ENCODE peak calls at places on chromosome 11, in eight cellular contexts. M is kidney, S is stomach, D is WERI-Rb-1, V is brain microvascular endothelial cell, G is K562, O is tibial nerve, Y is Peyer's patch. H is an unnamed sample.

GRCh38 chr11:9901931-9902330 is 238.1 kb downstream of the SWAP70 start:
- DNase-seq in V (no peak), O (no peak), Y (no peak), M (no peak), G (no peak), D (no peak), S (no peak), H (no peak)

GRCh38 chr11:65891180-65892136 is 985 bp downstream of the CCDC85B start:
- DNase-seq in O (no peak), Y (no peak), G (no peak), M (peak), V (no peak), D (peak), S (no peak), H (peak)

GRCh38 chr11:7088921-7089320 is at the start of gene RBMXL2:
- DNase-seq in M (peak), G (no peak), Y (no peak), S (no peak), V (no peak), D (no peak), O (no peak), H (no peak)

GRCh38 chr11:47941907-47942558 is 38.3 kb upstream of the PTPRJ start:
- DNase-seq in G (no peak), M (no peak), O (no peak), Y (no peak), D (no peak), V (no peak), S (no peak), H (no peak)

GRCh38 chr11:116272181-116272789 is 500.5 kb downstream of the BUD13 start:
- DNase-seq in G (no peak), V (no peak), D (peak), S (no peak), Y (no peak), M (no peak), O (no peak), H (no peak)

GRCh38 chr11:110918351-110918750 is 206.1 kb upstream of the ARHGAP20 start:
- DNase-seq in Y (no peak), G (no peak), M (no peak), V (no peak), O (no peak), S (no peak), D (no peak), H (no peak)

GRCh38 chr11:132844956-132845355 is 687.3 kb downstream of the OPCML start:
- DNase-seq in D (no peak), O (no peak), V (peak), Y (no peak), G (no peak), M (no peak), S (no peak), H (no peak)

GRCh38 chr11:119157088-119157487 is 8.2 kb downstream of the ABCG4 start:
- DNase-seq in M (no peak), D (peak), Y (no peak), S (peak), O (no peak), G (no peak), V (no peak), H (no peak)

GRCh38 chr11:108620958-108621772 is 27.6 kb upstream of the EXPH5 start:
- DNase-seq in O (no peak), Y (no peak), V (no peak), M (no peak), G (no peak), S (no peak), D (no peak), H (no peak)

GRCh38 chr11:47184711-47185304 is 1.4 kb downstream of the PACSIN3 start:
- DNase-seq in O (no peak), V (no peak), M (no peak), S (peak), D (no peak), G (no peak), Y (no peak), H (no peak)

GRCh38 chr11:117983163-117983475 is 3.1 kb upstream of the IL10RA start:
- DNase-seq in O (no peak), D (no peak), M (no peak), V (no peak), G (no peak), Y (peak), S (no peak), H (no peak)

GRCh38 chr11:16801288-16801980 is 63.0 kb downstream of the C11orf58 start:
- DNase-seq in S (no peak), Y (no peak), D (no peak), V (no peak), O (no peak), G (no peak), M (no peak), H (no peak)

GRCh38 chr11:108524422-108524821 is 26.2 kb upstream of the POGLUT3 start:
- DNase-seq in S (no peak), G (no peak), O (no peak), V (no peak), Y (no peak), D (no peak), M (no peak), H (no peak)

GRCh38 chr11:131823772-131824171 is 453.4 kb downstream of the NTM start:
- DNase-seq in O (no peak), M (no peak), G (no peak), Y (no peak), D (no peak), V (no peak), S (no peak), H (no peak)

GRCh38 chr11:110077866-110078325 is 15.3 kb upstream of the ZC3H12C start:
- DNase-seq in M (no peak), D (no peak), G (peak), O (no peak), V (peak), Y (no peak), S (no peak), H (no peak)

GRCh38 chr11:13315517-13316432 is 38.2 kb downstream of the BMAL1 start:
- DNase-seq in O (no peak), S (no peak), Y (peak), M (no peak), D (no peak), V (no peak), G (no peak), H (no peak)

GRCh38 chr11:130522284-130522961 is 74.0 kb downstream of the ADAMTS15 start:
- DNase-seq in O (peak), S (peak), Y (peak), D (peak), G (peak), M (peak), V (peak), H (peak)

GRCh38 chr11:115226556-115226955 is 277.7 kb downstream of the CADM1 start:
- DNase-seq in S (no peak), M (no peak), O (no peak), G (no peak), Y (no peak), V (peak), D (no peak), H (no peak)

GRCh38 chr11:67245046-67245445 is 21.2 kb upstream of the GRK2 start:
- DNase-seq in O (no peak), M (no peak), D (no peak), Y (no peak), V (no peak), G (no peak), S (no peak), H (no peak)

GRCh38 chr11:22193348-22194051 is 615 bp downstream of the ANO5 start:
- DNase-seq in O (no peak), D (peak), G (peak), S (peak), V (no peak), M (peak), Y (peak), H (no peak)

GRCh38 chr11:12288934-12289666 is 88.3 kb upstream of the PARVA start:
- DNase-seq in O (no peak), M (peak), Y (no peak), V (no peak), S (no peak), G (no peak), D (no peak), H (no peak)

GRCh38 chr11:44072757-44073658 is 6.9 kb downstream of the ACCS start:
- DNase-seq in D (no peak), G (no peak), V (no peak), O (no peak), Y (no peak), S (no peak), M (no peak), H (no peak)

GRCh38 chr11:77776455-77776854 is 44.1 kb downstream of the RSF1 start:
- DNase-seq in D (no peak), O (no peak), S (no peak), Y (no peak), G (peak), M (no peak), V (no peak), H (no peak)

GRCh38 chr11:96256604-96257003 is 86.4 kb downstream of the MAML2 start:
- DNase-seq in V (peak), G (no peak), D (no peak), S (no peak), M (no peak), O (no peak), Y (no peak), H (no peak)

GRCh38 chr11:66082936-66083698 is 13.0 kb downstream of the PACS1 start:
- DNase-seq in M (no peak), Y (no peak), V (no peak), S (no peak), G (no peak), O (no peak), D (no peak), H (no peak)

GRCh38 chr11:38266691-38267090 is 1668.7 kb upstream of the RAG2 start:
- DNase-seq in V (no peak), O (no peak), M (no peak), Y (no peak), S (no peak), G (no peak), D (no peak), H (no peak)
- H3K27ac ChIP-seq in V (no peak), O (no peak), M (no peak), Y (no peak), S (no peak), G (no peak), D (no peak), H (no peak)

DNA sequence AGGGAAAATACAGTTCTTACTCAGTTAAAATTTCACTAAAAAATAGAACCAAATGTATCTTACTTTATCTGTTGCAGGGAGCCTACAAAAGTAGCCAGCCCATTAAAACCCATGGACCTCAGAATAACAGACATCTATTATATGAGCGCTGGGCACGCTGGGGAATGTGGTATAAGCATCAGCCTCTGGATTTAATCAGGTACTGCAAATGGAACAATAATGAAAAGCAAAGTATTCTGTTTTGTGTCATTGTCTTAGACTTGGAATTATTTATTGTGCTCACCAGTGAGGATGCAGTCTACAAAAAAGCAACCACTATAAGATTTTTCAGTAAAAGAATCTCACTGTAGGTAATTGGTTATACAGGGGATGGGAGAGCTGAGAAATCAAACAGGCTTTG is 30.2 kb downstream of the MUC15 start:
- DNase-seq in G (no peak), Y (no peak), V (no peak), M (no peak), S (no peak), D (no peak), O (no peak), H (no peak)
- H3K4me3 ChIP-seq in G (no peak), Y (no peak), V (no peak), M (no peak), S (no peak), D (no peak), O (no peak), H (no peak)

GRCh38 chr11:3671334-3672254 is at the start of gene CHRNA10:
- DNase-seq in S (no peak), Y (no peak), M (no peak), G (no peak), O (no peak), V (no peak), D (no peak), H (no peak)

GRCh38 chr11:3674189-3674588 is 3.0 kb upstream of the CHRNA10 start:
- DNase-seq in S (no peak), G (no peak), D (no peak), Y (no peak), O (no peak), V (peak), M (no peak), H (no peak)

GRCh38 chr11:3675971-3676370 is 4.8 kb upstream of the CHRNA10 start:
- DNase-seq in M (no peak), Y (no peak), D (no peak), V (no peak), S (no peak), G (no peak), O (no peak), H (no peak)
- TF ChIP-seq CTCF in M (no peak), Y (no peak), D (no peak), V (no peak), S (no peak), G (no peak), O (no peak), H (no peak)

GRCh38 chr11:75317446-75318122 is 33.9 kb downstream of the ARRB1 start:
- DNase-seq in O (no peak), Y (no peak), G (no peak), V (no peak), S (no peak), D (no peak), M (peak), H (no peak)

GRCh38 chr11:75319035-75319877 is 32.2 kb downstream of the ARRB1 start:
- DNase-seq in V (no peak), O (no peak), G (no peak), D (no peak), Y (peak), S (peak), M (peak), H (no peak)

GRCh38 chr11:75320643-75321042 is 30.8 kb downstream of the ARRB1 start:
- DNase-seq in Y (no peak), V (no peak), D (no peak), S (no peak), M (peak), G (no peak), O (no peak), H (no peak)

GRCh38 chr11:75323609-75324008 is 27.9 kb downstream of the ARRB1 start:
- DNase-seq in V (no peak), Y (peak), O (no peak), G (no peak), M (no peak), D (no peak), S (peak), H (no peak)

GRCh38 chr11:75320046-75320618 is 31.3 kb downstream of the ARRB1 start:
- DNase-seq in D (no peak), Y (no peak), O (no peak), V (no peak), S (no peak), M (peak), G (no peak), H (no peak)
- H3K27ac ChIP-seq in D (no peak), Y (peak), O (peak), V (no peak), S (peak), M (peak), G (no peak), H (no peak)

GRCh38 chr11:27720277-27720830 is 20.1 kb upstream of the BDNF start:
- DNase-seq in D (peak), Y (no peak), O (no peak), V (peak), M (no peak), G (peak), S (no peak), H (no peak)

GRCh38 chr11:27722117-27722844 is 22.0 kb upstream of the BDNF start:
- DNase-seq in G (no peak), Y (no peak), S (no peak), O (no peak), M (peak), V (peak), D (peak), H (no peak)

GRCh38 chr11:27719575-27719925 is 19.3 kb upstream of the BDNF start:
- DNase-seq in V (no peak), S (no peak), M (no peak), Y (no peak), O (no peak), G (no peak), D (no peak), H (no peak)

GRCh38 chr11:27722945-27723344 is 22.7 kb upstream of the BDNF start:
- DNase-seq in M (no peak), O (no peak), D (peak), G (no peak), S (no peak), Y (no peak), V (peak), H (no peak)

DNA sequence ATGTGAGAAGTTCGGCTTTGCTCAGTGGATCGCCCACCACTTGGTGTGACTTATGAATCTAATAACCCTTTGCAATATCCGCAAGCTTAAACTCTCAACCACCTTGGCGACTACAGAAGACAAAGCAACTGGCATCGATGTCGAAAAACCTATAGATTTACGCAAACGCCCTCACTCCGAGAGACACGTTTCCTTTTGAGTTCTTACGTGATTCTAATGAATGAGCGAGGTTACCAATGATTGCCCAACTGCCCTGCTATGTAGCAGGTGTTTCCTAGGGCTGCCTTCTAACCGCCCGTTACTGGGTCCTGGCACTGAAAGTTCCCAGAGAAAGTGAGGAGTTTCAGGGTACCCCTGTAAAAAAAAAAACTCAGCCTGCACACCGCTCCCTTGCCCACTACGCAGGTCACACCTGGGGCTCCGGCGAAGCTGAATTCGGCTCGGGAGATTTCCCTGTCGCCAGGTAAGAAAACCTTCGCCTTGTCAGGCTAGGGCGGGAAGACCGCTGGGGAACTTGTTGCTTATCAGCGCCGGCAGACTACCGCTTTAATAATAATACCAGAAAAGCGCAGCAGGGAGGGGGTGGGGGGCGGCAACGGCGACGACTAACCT is 21.4 kb upstream of the BDNF start:
- DNase-seq in G (no peak), Y (no peak), V (no peak), M (no peak), O (no peak), D (no peak), S (no peak), H (no peak)
- H3K4me3 ChIP-seq in G (no peak), Y (no peak), V (peak), M (no peak), O (no peak), D (peak), S (peak), H (peak)

DNA sequence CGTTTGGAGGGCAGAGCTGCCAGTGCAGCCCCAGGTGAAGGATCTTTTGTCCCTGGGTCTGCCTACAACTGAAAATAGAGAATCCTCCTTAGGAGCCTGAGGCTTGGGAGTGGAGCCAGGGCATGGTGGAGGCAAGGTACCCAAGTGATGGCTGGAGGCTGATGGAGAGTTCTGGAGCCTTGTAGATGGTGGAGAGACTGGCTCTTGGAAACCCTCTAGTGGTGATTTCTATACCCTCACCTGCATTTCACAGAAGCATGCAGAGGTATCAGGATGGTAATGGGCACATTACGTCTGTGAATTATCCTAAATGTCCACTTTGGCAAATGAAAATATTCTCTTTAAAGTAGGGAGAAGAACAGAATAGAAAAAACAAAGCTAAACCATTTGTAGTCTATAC is 44.4 kb downstream of the INSC start:
- DNase-seq in O (no peak), V (peak), G (peak), S (no peak), D (no peak), M (no peak), Y (no peak), H (no peak)
- TF ChIP-seq CTCF in O (no peak), V (peak), G (peak), S (no peak), D (peak), M (peak), Y (peak), H (no peak)

DNA sequence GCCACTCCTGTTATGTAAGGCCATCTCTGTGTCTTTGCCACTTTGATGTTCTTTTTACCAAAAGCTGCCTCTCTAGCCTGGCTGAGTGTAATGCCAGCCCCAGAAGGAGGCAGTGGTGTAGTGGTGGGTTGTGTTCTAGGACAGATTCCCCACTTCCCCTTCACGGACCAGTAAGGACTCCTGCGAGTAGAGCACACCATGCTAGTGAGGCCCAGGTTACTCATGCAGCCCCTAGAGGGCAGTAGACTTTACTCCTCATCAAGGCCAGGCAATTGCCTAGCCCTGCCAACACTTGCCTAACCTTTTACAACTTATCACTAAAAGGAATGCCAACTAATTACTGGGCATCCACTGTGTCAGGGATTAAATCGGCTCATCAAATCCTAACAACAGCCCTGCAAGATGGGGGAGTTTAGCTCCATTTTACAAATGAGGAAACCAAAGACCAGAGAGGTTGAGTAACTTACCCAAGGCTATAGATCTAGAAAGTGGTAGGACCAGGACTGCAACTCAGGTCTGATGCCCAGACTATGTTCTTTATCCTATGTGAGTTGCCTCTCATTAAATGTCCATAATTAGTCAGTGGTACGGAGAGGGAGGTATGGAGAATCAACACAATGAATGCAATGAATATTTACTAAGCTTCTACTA is 75.3 kb downstream of the APIP start:
- DNase-seq in V (no peak), O (no peak), Y (peak), S (peak), G (peak), M (no peak), D (peak), H (no peak)
- H3K27ac ChIP-seq in V (no peak), O (no peak), Y (no peak), S (no peak), G (no peak), M (no peak), D (no peak), H (no peak)